ENCODE peak calls at places on chromosomes 7 and 10, in seven cellular contexts. C is retina; X is lower leg skin; H is stimulated activated CD4-positive, alpha-beta T cell treated with anti-CD3 and anti-CD28 coated beads, Interleukin-1b, Interleukin-23, amount 100 ng/mL, for 1 hour; S is SK-N-SH; E is DMS 273 treated with DMSO at 0.1 percent for 48 hours; N is bronchial epithelial cell. M is an unnamed sample.
A peak's percentile ranks its signal among the peaks of the same experiment; 100 is the strongest.

GRCh38 chr10:44425466-44425865 is 40.6 kb upstream of the CXCL12 start:
- DNase-seq in C (no peak), X (peak; percentile 42), H (no peak), S (no peak), E (no peak), N (no peak), M (no peak)

GRCh38 chr7:127943541-127944521 is 87.4 kb downstream of the LRRC4 start:
- DNase-seq in C (peak; percentile 43), X (no peak), H (no peak), S (peak; percentile 22), E (peak; percentile 25), N (no peak), M (peak; percentile 83)

GRCh38 chr7:148327379-148327778 is 263.2 kb upstream of the C7orf33 start:
- DNase-seq in C (no peak), X (no peak), H (no peak), S (no peak), E (no peak), N (peak; percentile 98), M (no peak)

GRCh38 chr7:124764847-124765400 is 668 bp downstream of the GPR37 start:
- DNase-seq in C (no peak), X (no peak), H (no peak), S (peak; percentile 74), E (no peak), N (no peak), M (no peak)

GRCh38 chr10:132392811-132393694 is 3.9 kb upstream of the PWWP2B start:
- DNase-seq in C (no peak), X (no peak), H (no peak), S (no peak), E (no peak), N (no peak), M (no peak)

GRCh38 chr10:91410638-91411367 is 659 bp downstream of the HECTD2 start:
- DNase-seq in C (no peak), X (peak; percentile 84), H (no peak), S (peak; percentile 22), E (no peak), N (peak; percentile 8), M (peak; percentile 10)

GRCh38 chr10:13311177-13311575 is 11.3 kb upstream of the PHYH start:
- DNase-seq in C (no peak), X (no peak), H (no peak), S (no peak), E (no peak), N (no peak), M (no peak)

GRCh38 chr7:130721486-130722277 is 12.3 kb downstream of the KLF14 start:
- DNase-seq in C (peak; percentile 68), X (no peak), H (no peak), S (peak; percentile 80), E (peak; percentile 27), N (peak; percentile 24), M (peak; percentile 48)

GRCh38 chr7:113118074-113118959 is at the start of gene SMIM30:
- DNase-seq in C (peak; percentile 94), X (peak; percentile 98), H (peak; percentile 66), S (peak; percentile 85), E (peak; percentile 88), N (peak; percentile 79), M (peak; percentile 80)

GRCh38 chr7:46948776-46949175 is 633.1 kb downstream of the TNS3 start:
- DNase-seq in C (no peak), X (no peak), H (no peak), S (no peak), E (no peak), N (no peak), M (no peak)

GRCh38 chr10:107545717-107546116 is 381.2 kb upstream of the SORCS1 start:
- DNase-seq in C (no peak), X (no peak), H (no peak), S (peak; percentile 46), E (no peak), N (no peak), M (no peak)

GRCh38 chr7:118029881-118030422 is 154.0 kb upstream of the LSM8 start:
- DNase-seq in C (no peak), X (no peak), H (no peak), S (no peak), E (no peak), N (no peak), M (no peak)

GRCh38 chr7:31917256-31917655 is 153.0 kb downstream of the PDE1C start:
- DNase-seq in C (no peak), X (no peak), H (no peak), S (no peak), E (no peak), N (no peak), M (no peak)

GRCh38 chr10:11011436-11011835 is 6.2 kb upstream of the CELF2 start:
- DNase-seq in C (no peak), X (no peak), H (no peak), S (no peak), E (no peak), N (no peak), M (no peak)

GRCh38 chr7:85065888-85066485 is 120.9 kb downstream of the SEMA3D start:
- DNase-seq in C (peak; percentile 16), X (no peak), H (no peak), S (no peak), E (no peak), N (peak; percentile 17), M (no peak)

GRCh38 chr7:137642031-137642430 is 204.7 kb downstream of the DGKI start:
- DNase-seq in C (no peak), X (no peak), H (no peak), S (no peak), E (no peak), N (no peak), M (no peak)

GRCh38 chr10:4119107-4119506 is 334.1 kb upstream of the KLF6 start:
- DNase-seq in C (no peak), X (no peak), H (no peak), S (no peak), E (no peak), N (no peak), M (no peak)

GRCh38 chr7:151895008-151895661 is 18.2 kb upstream of the PRKAG2 start:
- DNase-seq in C (no peak), X (peak; percentile 78), H (no peak), S (no peak), E (no peak), N (peak; percentile 72), M (no peak)

GRCh38 chr7:127673902-127674301 is 21.9 kb downstream of the SND1 start:
- DNase-seq in C (no peak), X (no peak), H (no peak), S (no peak), E (no peak), N (no peak), M (no peak)

GRCh38 chr7:134320201-134320600 is 3.5 kb upstream of the SLC35B4 start:
- DNase-seq in C (no peak), X (no peak), H (no peak), S (no peak), E (no peak), N (no peak), M (no peak)

GRCh38 chr7:158284617-158285382 is 302.8 kb downstream of the PTPRN2 start:
- DNase-seq in C (no peak), X (peak; percentile 66), H (no peak), S (no peak), E (no peak), N (no peak), M (no peak)

GRCh38 chr10:113027574-113028392 is 77.7 kb downstream of the TCF7L2 start:
- DNase-seq in C (peak; percentile 83), X (no peak), H (no peak), S (no peak), E (no peak), N (peak; percentile 22), M (no peak)

GRCh38 chr10:8444630-8445029 is 390.1 kb downstream of the GATA3 start:
- DNase-seq in C (peak; percentile 11), X (no peak), H (no peak), S (peak; percentile 75), E (no peak), N (no peak), M (no peak)

GRCh38 chr7:47145326-47145725 is 436.6 kb downstream of the TNS3 start:
- DNase-seq in C (no peak), X (no peak), H (no peak), S (no peak), E (no peak), N (no peak), M (no peak)

GRCh38 chr10:20956843-20957242 is 59.7 kb upstream of the NEBL start:
- DNase-seq in C (peak; percentile 62), X (no peak), H (no peak), S (peak; percentile 33), E (no peak), N (peak; percentile 66), M (no peak)

GRCh38 chr7:81632418-81632817 is 137.4 kb downstream of the HGF start:
- DNase-seq in C (no peak), X (no peak), H (no peak), S (no peak), E (no peak), N (peak; percentile 81), M (no peak)

GRCh38 chr10:124532106-124532641 is 70.6 kb downstream of the LHPP start:
- DNase-seq in C (no peak), X (no peak), H (no peak), S (no peak), E (no peak), N (peak; percentile 59), M (no peak)

M was measured in caudate nucleus.